ENCODE peak calls at places on chromosomes 5 and 9, in ten cellular contexts. I is foreskin keratinocyte, X is right lobe of liver, W is H9, K is ovary, B is prostate gland, A is A549, O is tibial artery, E is hepatocyte, P is neuronal stem cell. Z is an unnamed sample.
A peak's percentile ranks its signal among the peaks of the same experiment; 100 is the strongest.

GRCh38 chr5:53482717-53483638 is 2.5 kb downstream of the FST start:
- DNase-seq in I (no peak), X (peak; percentile 90), W (peak; percentile 81), K (peak; percentile 33), B (peak; percentile 5), A (peak; percentile 27), O (peak; percentile 42), E (peak; percentile 64), P (peak; percentile 40), Z (peak; percentile 66)

GRCh38 chr9:114680266-114681011 is 1.6 kb downstream of the TEX48 start:
- DNase-seq in I (no peak), X (no peak), W (no peak), K (no peak), B (no peak), A (no peak), O (no peak), E (no peak), P (no peak), Z (no peak)

GRCh38 chr9:129333613-129333960 is 155.5 kb upstream of the IER5L start:
- DNase-seq in I (no peak), X (no peak), W (peak; percentile 88), K (no peak), B (no peak), A (peak; percentile 94), O (no peak), E (peak; percentile 70), P (no peak), Z (peak; percentile 69)

GRCh38 chr5:175790796-175791195 is 80.6 kb upstream of the CPLX2 start:
- DNase-seq in I (no peak), X (no peak), W (no peak), K (no peak), B (no peak), A (no peak), O (no peak), E (no peak), P (no peak), Z (no peak)

GRCh38 chr5:157447246-157447645 is 12.8 kb upstream of the NIPAL4 start:
- DNase-seq in I (no peak), X (no peak), W (peak; percentile 50), K (no peak), B (peak; percentile 52), A (no peak), O (no peak), E (peak; percentile 55), P (no peak), Z (no peak)

GRCh38 chr9:120071760-120072159 is 508.2 kb downstream of the CDK5RAP2 start:
- DNase-seq in I (no peak), X (no peak), W (no peak), K (no peak), B (no peak), A (no peak), O (no peak), E (no peak), P (no peak), Z (no peak)

GRCh38 chr9:121771851-121772599 is 120.6 kb downstream of the DAB2IP start:
- DNase-seq in I (no peak), X (no peak), W (no peak), K (peak; percentile 17), B (no peak), A (no peak), O (no peak), E (no peak), P (no peak), Z (peak; percentile 70)

GRCh38 chr5:159783731-159784247 is 132.5 kb upstream of the ADRA1B start:
- DNase-seq in I (peak; percentile 40), X (no peak), W (no peak), K (no peak), B (no peak), A (no peak), O (no peak), E (no peak), P (no peak), Z (no peak)

GRCh38 chr5:95484421-95484820 is 70.4 kb downstream of the SKIC3 start:
- DNase-seq in I (no peak), X (no peak), W (no peak), K (no peak), B (no peak), A (no peak), O (no peak), E (no peak), P (no peak), Z (no peak)

GRCh38 chr5:77778398-77778797 is 2.3 kb upstream of the TBCA start:
- DNase-seq in I (no peak), X (no peak), W (no peak), K (no peak), B (no peak), A (no peak), O (no peak), E (no peak), P (no peak), Z (no peak)

GRCh38 chr5:79503794-79504495 is 10.0 kb downstream of the HOMER1 start:
- DNase-seq in I (no peak), X (no peak), W (no peak), K (no peak), B (no peak), A (peak; percentile 39), O (no peak), E (no peak), P (no peak), Z (no peak)

GRCh38 chr5:157266286-157267007 is 524 bp downstream of the CYFIP2 start:
- DNase-seq in I (no peak), X (peak; percentile 57), W (peak; percentile 61), K (peak; percentile 27), B (no peak), A (no peak), O (no peak), E (peak; percentile 73), P (peak; percentile 20), Z (peak; percentile 79)

GRCh38 chr5:136006767-136007251 is 22.0 kb upstream of the TGFBI start:
- DNase-seq in I (peak; percentile 98), X (no peak), W (no peak), K (no peak), B (no peak), A (peak; percentile 93), O (no peak), E (no peak), P (no peak), Z (no peak)

GRCh38 chr5:98510111-98510510 is 263.4 kb upstream of the RGMB start:
- DNase-seq in I (no peak), X (no peak), W (no peak), K (no peak), B (no peak), A (no peak), O (no peak), E (peak; percentile 27), P (no peak), Z (no peak)
- H3K27ac ChIP-seq in I (no peak overlapping the region), X (no peak overlapping the region), W (no peak overlapping the region), K (no peak overlapping the region), B (no peak overlapping the region), A (no peak overlapping the region), O (no peak overlapping the region), E (peak overlapping the region; percentile 32), P (no peak overlapping the region), Z (no peak overlapping the region)

GRCh38 chr5:150789431-150789830 is 10.9 kb downstream of the SMIM3 start:
- DNase-seq in I (no peak), X (no peak), W (no peak), K (no peak), B (no peak), A (no peak), O (no peak), E (no peak), P (no peak), Z (no peak)
- H3K27ac ChIP-seq in I (peak overlapping the region; percentile 88), X (no peak overlapping the region), W (no peak overlapping the region), K (no peak overlapping the region), B (no peak overlapping the region), A (no peak overlapping the region), O (peak overlapping the region; percentile 47), E (peak overlapping the region; percentile 76), P (no peak overlapping the region), Z (no peak overlapping the region)

DNA sequence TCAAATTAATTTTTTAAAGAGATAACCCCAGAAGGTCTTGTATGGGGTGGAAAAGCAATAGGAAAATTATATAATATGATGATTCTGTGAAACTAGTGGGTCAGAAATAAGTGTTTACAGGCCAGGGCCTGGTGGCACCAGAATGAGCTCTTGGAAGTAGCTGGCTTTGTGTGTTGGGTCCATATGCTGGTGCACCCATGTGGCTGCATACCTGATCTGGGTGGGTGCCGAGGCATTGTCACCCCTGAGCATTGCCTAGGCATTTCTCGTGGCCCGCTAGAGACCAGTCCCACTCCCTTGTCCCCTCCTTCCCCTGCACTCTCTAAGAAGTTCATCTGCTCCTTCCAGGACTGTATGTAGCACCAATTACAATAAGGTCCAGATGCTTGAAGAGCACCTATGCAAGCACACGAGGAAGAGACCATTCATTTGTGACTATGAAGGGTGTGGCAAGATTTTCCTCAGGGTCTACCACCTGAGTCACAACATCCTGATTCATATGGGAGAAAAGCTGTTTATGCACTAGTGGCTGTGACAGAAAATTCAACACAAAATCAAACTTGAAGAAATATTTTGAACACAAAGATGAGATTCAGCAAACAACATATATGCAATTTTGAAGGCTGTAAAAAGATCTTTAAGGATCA is 19.8 kb upstream of the IL33 start:
- DNase-seq in I (peak; percentile 39), X (no peak), W (no peak), K (no peak), B (no peak), A (no peak), O (no peak), E (no peak), P (no peak), Z (no peak)
- H3K27ac ChIP-seq in I (no peak overlapping the region), X (no peak overlapping the region), W (no peak overlapping the region), K (no peak overlapping the region), B (no peak overlapping the region), A (no peak overlapping the region), O (no peak overlapping the region), E (no peak overlapping the region), P (no peak overlapping the region), Z (no peak overlapping the region)

GRCh38 chr9:76618762-76619161 is 145.5 kb upstream of the PCA3 start:
- DNase-seq in I (no peak), X (no peak), W (no peak), K (no peak), B (no peak), A (no peak), O (no peak), E (no peak), P (no peak), Z (no peak)

GRCh38 chr9:76620586-76620985 is 143.7 kb upstream of the PCA3 start:
- DNase-seq in I (no peak), X (no peak), W (no peak), K (no peak), B (no peak), A (no peak), O (no peak), E (no peak), P (no peak), Z (no peak)

GRCh38 chr9:76617510-76618194 is 146.6 kb upstream of the PCA3 start:
- DNase-seq in I (no peak), X (no peak), W (no peak), K (no peak), B (no peak), A (no peak), O (no peak), E (no peak), P (no peak), Z (no peak)

GRCh38 chr9:76621011-76621410 is 143.2 kb upstream of the PCA3 start:
- DNase-seq in I (no peak), X (no peak), W (no peak), K (no peak), B (no peak), A (no peak), O (no peak), E (no peak), P (no peak), Z (no peak)

DNA sequence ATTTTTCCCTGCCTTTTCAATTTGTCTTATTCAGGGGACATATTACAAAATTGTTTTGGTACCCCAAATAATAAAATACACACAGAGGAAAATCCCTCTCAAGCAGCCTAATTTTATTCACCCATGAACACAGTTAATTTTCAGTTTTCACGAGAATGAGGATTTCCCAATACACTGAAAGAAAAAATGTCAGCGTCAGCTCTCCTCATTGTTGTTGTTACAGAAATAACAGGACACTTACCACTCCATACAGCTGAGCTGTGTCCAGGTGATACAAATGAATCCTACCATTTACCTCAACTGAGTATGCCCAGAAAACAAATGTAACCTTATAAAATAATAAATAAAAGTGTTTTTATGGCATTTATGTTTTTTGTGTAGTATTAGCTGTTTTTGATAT is 144.6 kb upstream of the PCA3 start:
- DNase-seq in I (no peak), X (no peak), W (no peak), K (no peak), B (no peak), A (no peak), O (no peak), E (no peak), P (no peak), Z (no peak)
- H3K27ac ChIP-seq in I (no peak overlapping the region), X (no peak overlapping the region), W (no peak overlapping the region), K (no peak overlapping the region), B (no peak overlapping the region), A (no peak overlapping the region), O (no peak overlapping the region), E (no peak overlapping the region), P (no peak overlapping the region), Z (no peak overlapping the region)

Z was measured in aorta.